ENCODE peak calls at places on chromosome 16, in eight cellular contexts. Q is RCC 7860; Z is GM13976; B is GM04503; C is AG08396; A is CD4-positive, alpha-beta T cell; H is anterior cingulate cortex; X is IMR-90. M is an unnamed sample.

GRCh38 chr16:59527206-59527997 is 793.3 kb upstream of the GOT2 start:
- DNase-seq in Q (peak; percentile 42), Z (no peak), B (no peak), C (peak; percentile 11), A (no peak), H (no peak), X (peak; percentile 38), M (no peak)

GRCh38 chr16:3400779-3401688 is at the start of the genes ZNF174 and ZSCAN32:
- DNase-seq in Q (peak; percentile 99), Z (peak; percentile 100), B (peak; percentile 95), C (peak; percentile 100), A (peak; percentile 98), H (peak; percentile 99), X (peak; percentile 99), M (peak; percentile 99)

GRCh38 chr16:17380613-17381012 is 90.1 kb downstream of the XYLT1 start:
- DNase-seq in Q (no peak), Z (no peak), B (no peak), C (no peak), A (no peak), H (no peak), X (peak; percentile 49), M (no peak)

GRCh38 chr16:50183316-50183715 is 30.2 kb downstream of the TENT4B start:
- DNase-seq in Q (peak; percentile 89), Z (no peak), B (peak; percentile 35), C (no peak), A (no peak), H (no peak), X (peak; percentile 78), M (peak; percentile 72)

GRCh38 chr16:29883987-29884386 is 15.4 kb downstream of the SEZ6L2 start:
- DNase-seq in Q (no peak), Z (no peak), B (no peak), C (no peak), A (no peak), H (no peak), X (no peak), M (no peak)

GRCh38 chr16:88393034-88393433 is 10.3 kb downstream of the ZNF469 start:
- DNase-seq in Q (no peak), Z (no peak), B (no peak), C (no peak), A (no peak), H (no peak), X (no peak), M (no peak)

GRCh38 chr16:72832640-72833039 is 215.3 kb downstream of the ZFHX3 start:
- DNase-seq in Q (peak; percentile 39), Z (peak; percentile 75), B (peak; percentile 34), C (peak; percentile 87), A (peak; percentile 39), H (peak; percentile 55), X (peak; percentile 70), M (peak; percentile 45)

GRCh38 chr16:56611281-56611833 is 3.0 kb downstream of the MT2A start:
- DNase-seq in Q (peak; percentile 95), Z (no peak), B (peak; percentile 54), C (peak; percentile 55), A (no peak), H (no peak), X (peak; percentile 67), M (no peak)

GRCh38 chr16:9977333-9977897 is 204.8 kb downstream of the GRIN2A start:
- DNase-seq in Q (no peak), Z (no peak), B (no peak), C (no peak), A (no peak), H (no peak), X (no peak), M (no peak)

GRCh38 chr16:19765860-19766553 is 47.9 kb downstream of the IQCK start:
- DNase-seq in Q (no peak), Z (no peak), B (no peak), C (no peak), A (no peak), H (peak; percentile 52), X (no peak), M (no peak)

GRCh38 chr16:76309639-76310335 is 32.6 kb downstream of the CNTNAP4 start:
- DNase-seq in Q (no peak), Z (no peak), B (no peak), C (no peak), A (no peak), H (no peak), X (no peak), M (no peak)

GRCh38 chr16:85306071-85306792 is 194.0 kb upstream of the CIBAR2 start:
- DNase-seq in Q (peak; percentile 51), Z (peak; percentile 88), B (no peak), C (peak; percentile 89), A (peak; percentile 76), H (no peak), X (peak; percentile 87), M (peak; percentile 95)

GRCh38 chr16:87435399-87436224 is 43.5 kb downstream of the MAP1LC3B start:
- DNase-seq in Q (no peak), Z (no peak), B (no peak), C (peak; percentile 66), A (no peak), H (no peak), X (peak; percentile 97), M (no peak)